ENCODE peak calls at places on chromosomes 3 and 15, in seven cellular contexts. K is tibial nerve, T is BE2C, Q is ascending aorta, V is psoas muscle, C is tibial artery, G is lung. Y is an unnamed sample.

GRCh38 chr15:69685524-69686452 is 233.2 kb downstream of the RPLP1 start:
- DNase-seq in V (no peak), G (peak; percentile 75), K (no peak), C (no peak), Q (no peak), T (no peak), Y (no peak)

GRCh38 chr3:175413926-175414325 is 554.8 kb downstream of the NAALADL2 start:
- DNase-seq in C (no peak), T (no peak), V (no peak), Q (no peak), K (no peak), G (no peak), Y (no peak)

GRCh38 chr15:29364429-29365078 is 94.9 kb upstream of the NSMCE3 start:
- DNase-seq in K (no peak), V (no peak), T (no peak), G (no peak), C (no peak), Q (no peak), Y (no peak)

GRCh38 chr15:24786347-24786746 is 110.8 kb downstream of the NPAP1 start:
- DNase-seq in Q (no peak), V (no peak), G (no peak), C (no peak), K (no peak), T (no peak), Y (no peak)

GRCh38 chr15:77025066-77025435 is 30.1 kb downstream of the PSTPIP1 start:
- DNase-seq in K (no peak), T (no peak), C (peak; percentile 62), V (no peak), Q (no peak), G (no peak), Y (no peak)

GRCh38 chr3:15498461-15499214 is 22.9 kb downstream of the COLQ start:
- DNase-seq in T (peak; percentile 72), G (no peak), Q (no peak), K (no peak), C (no peak), V (peak; percentile 76), Y (no peak)

GRCh38 chr15:96264801-96265515 is 65.5 kb upstream of the NR2F2 start:
- DNase-seq in T (no peak), G (no peak), K (no peak), Q (no peak), C (no peak), V (no peak), Y (no peak)

GRCh38 chr3:108879915-108880314 is 57.3 kb downstream of the TRAT1 start:
- DNase-seq in Q (no peak), C (no peak), G (no peak), K (no peak), V (no peak), T (no peak), Y (no peak)

GRCh38 chr3:138440137-138440536 is 5.7 kb downstream of the ESYT3 start:
- DNase-seq in V (no peak), C (peak; percentile 56), G (peak; percentile 90), Q (no peak), K (no peak), T (no peak), Y (no peak)

GRCh38 chr15:63553388-63553791 is 43.8 kb upstream of the FBXL22 start:
- DNase-seq in V (no peak), G (peak; percentile 48), Q (no peak), K (peak; percentile 15), T (no peak), C (no peak), Y (no peak)

GRCh38 chr15:85691350-85692240 is 103.1 kb downstream of the KLHL25 start:
- DNase-seq in Q (no peak), K (no peak), V (no peak), T (no peak), G (no peak), C (no peak), Y (no peak)

GRCh38 chr3:62876064-62876463 is 848 bp upstream of the CADPS start:
- DNase-seq in G (peak; percentile 35), V (no peak), C (no peak), Q (no peak), T (no peak), K (peak; percentile 18), Y (peak; percentile 77)

GRCh38 chr15:66842710-66843441 is 140.8 kb downstream of the SMAD6 start:
- DNase-seq in V (peak; percentile 83), T (peak; percentile 58), G (peak; percentile 82), K (peak; percentile 59), C (peak; percentile 94), Q (no peak), Y (peak; percentile 45)

GRCh38 chr3:14633819-14634424 is 17.6 kb upstream of the CCDC174 start:
- DNase-seq in K (peak; percentile 23), Q (no peak), T (peak; percentile 52), G (peak; percentile 46), V (peak; percentile 55), C (no peak), Y (peak; percentile 63)

GRCh38 chr3:127456471-127457093 is 134.0 kb downstream of the TPRA1 start:
- DNase-seq in Q (no peak), V (no peak), K (no peak), C (peak; percentile 54), G (no peak), T (peak; percentile 50), Y (no peak)

GRCh38 chr3:61875073-61875472 is 313.7 kb downstream of the PTPRG start:
- DNase-seq in V (no peak), G (peak; percentile 31), K (no peak), T (no peak), Q (no peak), C (no peak), Y (no peak)

GRCh38 chr15:49817100-49817499 is 196.3 kb downstream of the DTWD1 start:
- DNase-seq in K (no peak), G (no peak), C (no peak), Q (no peak), V (no peak), T (no peak), Y (no peak)

GRCh38 chr3:31555204-31555603 is 22.5 kb downstream of the STT3B start:
- DNase-seq in C (no peak), G (no peak), K (no peak), Q (no peak), V (no peak), T (no peak), Y (no peak)

GRCh38 chr3:31561891-31562290 is 29.2 kb downstream of the STT3B start:
- DNase-seq in K (no peak), T (no peak), V (no peak), Q (no peak), C (no peak), G (no peak), Y (no peak)

GRCh38 chr3:31562525-31562924 is 29.8 kb downstream of the STT3B start:
- DNase-seq in V (no peak), T (no peak), Q (no peak), G (no peak), K (no peak), C (no peak), Y (no peak)

GRCh38 chr3:31565288-31565687 is 32.6 kb downstream of the STT3B start:
- DNase-seq in C (no peak), T (no peak), G (no peak), Q (no peak), V (no peak), K (no peak), Y (no peak)

DNA sequence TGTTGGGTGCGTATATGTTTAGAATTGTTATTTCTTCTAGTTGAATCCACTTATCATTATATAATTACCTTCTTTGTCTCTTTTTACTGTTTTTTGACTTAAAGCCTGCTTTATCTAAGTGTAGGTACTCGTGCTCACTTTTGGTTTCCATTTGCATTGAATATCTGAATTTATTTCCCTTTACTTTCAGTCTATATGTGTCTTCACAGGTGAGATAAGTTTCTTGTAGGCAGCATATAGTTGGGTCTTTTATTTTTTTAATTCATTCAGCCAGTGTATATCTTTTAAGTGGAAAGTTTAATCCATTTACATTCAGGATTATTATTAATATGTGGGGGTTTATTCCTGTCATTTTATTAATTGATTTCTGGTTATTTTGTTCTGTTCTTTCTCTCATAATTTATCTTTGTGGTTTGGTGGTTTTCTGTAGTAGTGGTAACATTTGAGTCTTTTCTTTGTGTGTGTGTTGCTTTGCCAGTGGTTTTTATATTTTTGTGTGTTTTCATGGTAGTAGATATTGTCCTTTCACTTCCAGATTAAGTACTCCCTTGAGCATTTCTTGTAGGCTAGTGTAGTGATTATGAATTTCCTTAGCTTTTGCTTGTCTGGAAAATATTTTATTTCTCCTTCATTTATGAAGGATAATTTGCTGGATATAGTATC is 27.3 kb downstream of the STT3B start:
- DNase-seq in V (no peak), K (no peak), G (no peak), C (no peak), Q (no peak), T (no peak), Y (no peak)
- TF ChIP-seq CTCF in V (no peak), K (no peak), G (no peak), C (no peak), Q (no peak), T (no peak), Y (no peak)

GRCh38 chr3:12918231-12918630 is 76.9 kb upstream of the RPL32 start:
- DNase-seq in V (no peak), G (no peak), K (no peak), T (no peak), C (no peak), Q (no peak), Y (no peak)
- H3K36me3 ChIP-seq in V (peaks cover 84% of the 10 kb centered on the region), G (peaks cover 4% of the 10 kb centered on the region), K (peaks cover 90% of the 10 kb centered on the region), T (peaks cover 5% of the 10 kb centered on the region), C (peaks cover 99% of the 10 kb centered on the region), Q (peaks cover 89% of the 10 kb centered on the region), Y (peaks cover 98% of the 10 kb centered on the region)

DNA sequence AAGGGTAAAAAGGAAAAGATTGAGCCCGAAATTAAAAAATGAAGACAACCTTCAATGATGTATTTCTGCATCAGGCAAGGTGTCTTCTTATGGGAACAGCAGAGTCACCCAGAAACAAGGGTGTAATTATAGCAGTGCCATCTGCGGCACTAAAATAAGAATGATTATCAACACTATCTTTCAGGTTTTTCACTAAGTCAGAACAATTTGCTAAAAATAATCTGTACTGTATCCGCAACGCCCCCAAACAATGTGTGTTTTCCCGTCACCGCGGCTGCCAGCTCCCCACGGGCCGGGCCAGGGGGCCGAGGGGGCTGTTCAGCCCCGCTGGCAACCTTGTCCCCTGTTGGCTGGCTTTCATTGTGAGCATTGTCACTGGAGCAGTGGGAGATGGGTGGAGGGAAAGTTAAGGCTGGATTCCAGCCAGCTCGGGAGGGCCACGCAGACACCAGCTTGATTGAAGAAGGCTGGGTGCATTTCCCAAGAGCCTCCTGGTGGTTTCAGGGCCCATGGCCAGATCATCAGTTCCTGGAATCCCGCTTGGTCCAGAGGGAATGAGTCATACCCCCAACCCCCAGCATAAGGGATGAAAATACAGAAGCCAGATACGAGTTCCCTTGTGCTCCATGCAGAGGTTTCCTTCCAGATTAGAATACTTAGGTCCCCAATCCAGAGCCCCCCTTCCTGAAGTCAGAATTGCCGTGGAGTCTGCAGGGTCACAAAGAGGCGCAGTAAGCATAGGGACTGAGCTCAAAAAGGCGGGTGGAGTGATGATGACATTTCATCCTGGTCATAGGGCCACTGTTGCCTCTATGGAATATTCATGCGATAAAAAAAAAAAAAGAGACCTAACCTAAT is 90.2 kb upstream of the KLF13 start:
- DNase-seq in V (peak; percentile 53), K (peak; percentile 54), G (peak; percentile 74), C (peak; percentile 90), T (peak; percentile 95), Q (peak; percentile 46), Y (no peak)
- TF ChIP-seq CTCF in V (no peak), K (no peak), G (no peak), C (no peak), T (peak; percentile 41), Q (no peak), Y (no peak)

DNA sequence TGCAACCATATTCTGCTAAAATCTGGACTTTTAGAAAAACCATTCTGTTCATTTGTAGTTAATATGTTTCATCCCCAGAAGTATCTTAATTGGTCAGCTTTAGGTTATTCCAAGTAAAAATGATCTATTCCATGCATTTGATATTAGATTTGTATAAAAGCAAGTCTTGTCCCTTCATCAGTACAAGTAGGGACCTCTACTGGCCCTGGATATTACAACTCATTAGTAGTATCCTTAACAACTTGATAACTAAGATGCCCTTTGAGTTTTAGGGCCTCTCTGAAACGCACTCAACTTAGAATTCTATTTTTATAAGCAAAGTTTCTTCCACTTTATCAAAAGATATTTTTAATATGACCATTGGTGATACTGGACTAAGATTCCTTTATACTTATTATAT is 25.3 kb upstream of the SELENOT start:
- DNase-seq in G (no peak), Q (no peak), T (no peak), C (no peak), K (no peak), V (no peak), Y (no peak)
- H3K36me3 ChIP-seq in G (peaks cover 27% of the 10 kb centered on the region), Q (peaks cover 46% of the 10 kb centered on the region), T (peaks cover 63% of the 10 kb centered on the region), C (peaks cover 44% of the 10 kb centered on the region), K (peaks cover 73% of the 10 kb centered on the region), V (peaks cover 96% of the 10 kb centered on the region), Y (peaks cover 48% of the 10 kb centered on the region)